ENCODE peak calls at places on chromosomes 12 and 14, in four cellular contexts. G is fibroblast of pulmonary artery; U is cardiac muscle cell; H is stimulated activated naive CD4-positive, alpha-beta T cell treated with Interleukin-2 at 50 U/mL for 16 hours. E is an unnamed sample.

GRCh38 chr14:100618763-100619320 is 31.6 kb upstream of the BEGAIN start:
- DNase-seq in G (no peak), U (no peak), H (no peak), E (no peak)

GRCh38 chr12:101792046-101792931 is 38.5 kb downstream of the GNPTAB start:
- DNase-seq in G (no peak), U (no peak), H (no peak), E (peak)

GRCh38 chr12:58452546-58452945 is 467.8 kb downstream of the LRIG3 start:
- DNase-seq in G (no peak), U (no peak), H (no peak), E (peak)

GRCh38 chr12:95859344-95859816 is 628 bp downstream of the SNRPF start:
- DNase-seq in G (peak), U (peak), H (peak), E (peak)

GRCh38 chr14:95699397-95699796 is 13.2 kb downstream of the TCL1B start:
- DNase-seq in G (no peak), U (no peak), H (no peak), E (no peak)

GRCh38 chr12:55823419-55823818 is 5.6 kb downstream of the ORMDL2 start:
- DNase-seq in G (no peak), U (no peak), H (no peak), E (no peak)

GRCh38 chr12:46209914-46210834 is 58.7 kb downstream of the SLC38A1 start:
- DNase-seq in G (peak), U (peak), H (peak), E (no peak)

GRCh38 chr12:105427883-105428282 is 97.4 kb downstream of the C12orf75 start:
- DNase-seq in G (peak), U (no peak), H (no peak), E (peak)

GRCh38 chr12:120156315-120157259 is 37.9 kb downstream of the GCN1 start:
- DNase-seq in G (no peak), U (no peak), H (no peak), E (no peak)

GRCh38 chr14:50225067-50225973 is 6.1 kb downstream of the SOS2 start:
- DNase-seq in G (peak), U (peak), H (no peak), E (peak)

GRCh38 chr12:81757731-81758325 is 1.3 kb downstream of the PPFIA2 start:
- DNase-seq in G (no peak), U (no peak), H (no peak), E (no peak)

GRCh38 chr12:86613306-86613705 is 357.1 kb upstream of the MGAT4C start:
- DNase-seq in G (peak), U (no peak), H (no peak), E (no peak)

GRCh38 chr12:47767197-47767724 is 5.8 kb upstream of the SLC48A1 start:
- DNase-seq in G (peak), U (peak), H (peak), E (no peak)

GRCh38 chr12:84046869-84047268 is 865.7 kb downstream of the SLC6A15 start:
- DNase-seq in G (no peak), U (no peak), H (no peak), E (no peak)

GRCh38 chr12:70365648-70366518 is at the start of gene KCNMB4:
- DNase-seq in G (peak), U (peak), H (peak), E (peak)

GRCh38 chr12:95574799-95575452 is 23.6 kb upstream of the USP44 start:
- DNase-seq in G (peak), U (peak), H (no peak), E (peak)

GRCh38 chr12:26730546-26731085 is 102.4 kb downstream of the ITPR2 start:
- DNase-seq in G (no peak), U (no peak), H (no peak), E (no peak)

GRCh38 chr14:44567997-44568396 is 60.9 kb upstream of the FSCB start:
- DNase-seq in G (peak), U (no peak), H (no peak), E (no peak)

GRCh38 chr12:110304061-110304551 is 23.1 kb downstream of the ATP2A2 start:
- DNase-seq in G (peak), U (no peak), H (no peak), E (no peak)

GRCh38 chr12:102172436-102172835 is 25.2 kb downstream of the PMCH start:
- DNase-seq in G (peak), U (no peak), H (no peak), E (peak)

GRCh38 chr12:11882301-11883019 is 188.3 kb upstream of the BCL2L14 start:
- DNase-seq in G (no peak), U (no peak), H (no peak), E (no peak)

GRCh38 chr14:103526247-103526913 is 2.6 kb upstream of the TRMT61A start:
- DNase-seq in G (no peak), U (no peak), H (no peak), E (no peak)

GRCh38 chr12:26026713-26027112 is 68.2 kb downstream of the RASSF8 start:
- DNase-seq in G (no peak), U (no peak), H (no peak), E (no peak)

GRCh38 chr12:115207216-115207915 is 523.4 kb upstream of the TBX3 start:
- DNase-seq in G (no peak), U (no peak), H (no peak), E (no peak)

GRCh38 chr12:132926417-132926833 is 29.7 kb downstream of the ZNF605 start:
- DNase-seq in G (no peak), U (no peak), H (no peak), E (no peak)

GRCh38 chr12:89345376-89345775 is 6.9 kb downstream of the DUSP6 start:
- DNase-seq in G (no peak), U (no peak), H (no peak), E (no peak)

GRCh38 chr14:71320734-71321555 is 413.7 kb downstream of the PCNX1 start:
- DNase-seq in G (peak), U (peak), H (peak), E (peak)

GRCh38 chr12:46267618-46268348 is 1.1 kb downstream of the SLC38A1 start:
- DNase-seq in G (peak), U (peak), H (peak), E (peak)

GRCh38 chr12:57452937-57453509 is 2.1 kb upstream of the INHBE start:
- DNase-seq in G (peak), U (peak), H (peak), E (peak)

GRCh38 chr12:125683748-125684381 is 618.6 kb downstream of the AACS start:
- DNase-seq in G (no peak), U (peak), H (no peak), E (no peak)

E was measured in AG08395.